ENCODE peak calls at places on chromosome 7, in six cellular contexts. H is H1, F is HepG2, R is IMR-90, Y is endothelial cell of umbilical vein, Q is HCT116. E is an unnamed sample.

GRCh38 chr7:55054252-55054651 is 35.4 kb downstream of the EGFR start:
- DNase-seq in Q (no peak), Y (no peak), F (no peak), R (no peak), H (no peak), E (no peak)

GRCh38 chr7:150378115-150378852 is 846 bp upstream of the ZNF775 start:
- DNase-seq in R (peak; percentile 57), F (peak; percentile 82), H (peak; percentile 88), Y (peak; percentile 77), Q (peak; percentile 19), E (peak; percentile 73)

GRCh38 chr7:31695856-31696255 is 8.8 kb downstream of the PPP1R17 start:
- DNase-seq in H (no peak), R (no peak), Q (no peak), F (no peak), Y (no peak), E (no peak)

GRCh38 chr7:74684921-74685320 is 27.4 kb downstream of the GTF2I start:
- DNase-seq in Y (no peak), F (no peak), H (no peak), R (no peak), Q (no peak), E (no peak)

GRCh38 chr7:47968852-47969774 is 10.3 kb downstream of the HUS1 start:
- DNase-seq in H (peak; percentile 46), R (peak; percentile 74), F (peak; percentile 53), Y (peak; percentile 90), Q (peak; percentile 39), E (peak; percentile 63)

GRCh38 chr7:73646785-73647724 is 20.6 kb upstream of the VPS37D start:
- DNase-seq in F (no peak), Q (no peak), Y (no peak), R (no peak), H (no peak), E (no peak)

GRCh38 chr7:120995659-120996058 is 7.1 kb downstream of the CPED1 start:
- DNase-seq in F (no peak), Y (no peak), Q (no peak), H (no peak), R (no peak), E (no peak)

GRCh38 chr7:76020031-76020714 is 25.8 kb upstream of the TMEM120A start:
- DNase-seq in Y (peak; percentile 71), H (peak; percentile 38), F (peak; percentile 69), R (peak; percentile 54), Q (peak; percentile 47), E (peak; percentile 88)

GRCh38 chr7:11517853-11518252 is 314.1 kb downstream of the THSD7A start:
- DNase-seq in R (no peak), Y (no peak), Q (no peak), H (no peak), F (no peak), E (no peak)

GRCh38 chr7:85454904-85455303 is 268.0 kb upstream of the SEMA3D start:
- DNase-seq in Y (no peak), Q (no peak), R (peak; percentile 23), H (no peak), F (no peak), E (no peak)

GRCh38 chr7:130149575-130150139 is 55.5 kb downstream of the TMEM209 start:
- DNase-seq in Q (no peak), R (no peak), Y (no peak), F (no peak), H (no peak), E (no peak)

GRCh38 chr7:77239471-77239870 is 39.9 kb upstream of the FGL2 start:
- DNase-seq in R (no peak), Y (no peak), F (no peak), H (no peak), Q (no peak), E (no peak)

GRCh38 chr7:33421384-33421783 is 292.0 kb downstream of the BBS9 start:
- DNase-seq in Y (peak; percentile 19), Q (no peak), R (peak; percentile 39), F (no peak), H (no peak), E (no peak)

GRCh38 chr7:158241919-158242318 is 345.7 kb downstream of the PTPRN2 start:
- DNase-seq in Y (no peak), R (no peak), F (no peak), H (no peak), Q (no peak), E (peak; percentile 6)

GRCh38 chr7:123352957-123353356 is 153.2 kb upstream of the SLC13A1 start:
- DNase-seq in Q (no peak), F (no peak), Y (no peak), R (no peak), H (no peak), E (no peak)

GRCh38 chr7:2572101-2572842 is 13.5 kb downstream of the IQCE start:
- DNase-seq in Q (peak; percentile 56), H (no peak), Y (no peak), F (no peak), R (peak; percentile 82), E (peak; percentile 69)

GRCh38 chr7:51665045-51665785 is 348.6 kb upstream of the COBL start:
- DNase-seq in Y (no peak), H (no peak), R (no peak), Q (no peak), F (no peak), E (no peak)

GRCh38 chr7:81299272-81299671 is 380.4 kb upstream of the SEMA3C start:
- DNase-seq in F (no peak), H (no peak), R (peak; percentile 96), Y (peak; percentile 89), Q (peak; percentile 29), E (no peak)

GRCh38 chr7:22561895-22562593 is 62.1 kb upstream of the STEAP1B start:
- DNase-seq in Q (no peak), H (no peak), F (no peak), Y (peak; percentile 20), R (peak; percentile 55), E (no peak)

GRCh38 chr7:111873963-111874693 is 311.8 kb upstream of the IMMP2L start:
- DNase-seq in R (peak; percentile 42), F (no peak), Y (peak; percentile 73), H (no peak), Q (no peak), E (no peak)

GRCh38 chr7:45153238-45153637 is 4.4 kb upstream of the RAMP3 start:
- DNase-seq in H (no peak), R (peak; percentile 4), Q (no peak), Y (no peak), F (no peak), E (peak; percentile 40)

GRCh38 chr7:24826662-24827020 is 69.4 kb upstream of the GSDME start:
- DNase-seq in F (no peak), Y (no peak), Q (no peak), R (no peak), H (no peak), E (no peak)

GRCh38 chr7:151390594-151391357 is 19.1 kb downstream of the WDR86 start:
- DNase-seq in F (no peak), H (no peak), R (no peak), Q (no peak), Y (no peak), E (peak; percentile 67)

GRCh38 chr7:155002411-155003214 is at the start of gene PAXIP1:
- DNase-seq in R (peak; percentile 20), F (peak; percentile 29), Y (peak; percentile 37), Q (no peak), H (no peak), E (peak; percentile 94)

GRCh38 chr7:120725376-120726039 is 132.4 kb downstream of the TSPAN12 start:
- DNase-seq in F (peak; percentile 16), H (no peak), Y (peak; percentile 48), Q (peak; percentile 43), R (peak; percentile 45), E (peak; percentile 38)

GRCh38 chr7:37362802-37363201 is 85.9 kb downstream of the ELMO1 start:
- DNase-seq in R (no peak), Q (no peak), F (no peak), H (no peak), Y (no peak), E (no peak)

GRCh38 chr7:133822001-133822641 is 305.0 kb upstream of the LRGUK start:
- DNase-seq in R (no peak), F (no peak), H (no peak), Q (no peak), Y (no peak), E (no peak)

GRCh38 chr7:133530682-133531081 is 277.8 kb downstream of the EXOC4 start:
- DNase-seq in H (no peak), Y (peak; percentile 19), F (no peak), Q (no peak), R (peak; percentile 63), E (no peak)

GRCh38 chr7:33062023-33062781 is at the start of gene NT5C3A:
- DNase-seq in R (no peak), Q (no peak), Y (peak; percentile 48), H (no peak), F (no peak), E (peak; percentile 58)

GRCh38 chr7:95547356-95547755 is 49.0 kb downstream of the PDK4 start:
- DNase-seq in Y (no peak), H (no peak), R (no peak), Q (no peak), F (no peak), E (no peak)
- H4K20me1 ChIP-seq in Y (no peaks in the 10 kb centered on the region), H (no peaks in the 10 kb centered on the region), R (no peaks in the 10 kb centered on the region), Q (no peaks in the 10 kb centered on the region), F (no peaks in the 10 kb centered on the region), E (no peaks in the 10 kb centered on the region)

DNA sequence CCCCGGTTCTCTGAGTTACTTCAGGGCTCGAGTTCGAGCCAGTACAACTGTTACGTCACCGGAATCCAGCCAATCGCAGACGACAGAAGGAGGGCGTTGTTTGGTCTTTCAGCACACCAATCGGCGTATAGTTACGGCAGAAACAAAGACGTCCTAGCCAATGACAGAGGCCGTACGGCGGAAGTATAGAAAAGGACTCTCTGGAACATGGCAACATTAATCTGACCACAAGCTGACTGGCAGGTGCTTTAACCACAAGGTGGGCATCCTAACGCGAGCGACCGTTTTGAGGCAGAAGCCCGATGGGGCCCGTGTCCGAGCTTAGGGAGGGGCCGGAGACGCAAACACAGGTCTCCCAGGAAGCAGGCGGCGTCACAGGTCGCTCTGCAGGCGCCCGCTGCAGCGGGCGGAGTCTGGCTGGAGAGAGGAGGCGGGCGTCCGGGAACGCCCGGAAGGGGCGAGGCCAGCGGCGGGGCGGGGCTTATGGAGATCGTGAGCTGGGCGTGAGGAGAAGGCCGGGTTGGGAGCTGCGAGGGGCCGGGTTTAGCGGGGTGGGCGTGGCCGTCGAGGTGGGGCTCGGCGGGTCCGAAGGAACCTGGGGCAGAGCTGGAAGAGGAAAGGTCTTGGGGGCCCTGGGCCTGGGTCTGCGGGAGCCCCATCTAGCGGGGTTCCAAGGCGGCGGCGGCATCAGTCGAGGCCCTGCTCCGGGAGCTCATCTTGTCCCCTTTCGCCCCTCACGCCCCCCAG is at the start of gene MOSPD3:
- DNase-seq in F (peak; percentile 99), H (peak; percentile 98), R (peak; percentile 99), Y (peak; percentile 100), Q (peak; percentile 99), E (peak; percentile 99)
- TF ChIP-seq POLR2A in F (peak; percentile 78), H (peak; percentile 93), R (peak; percentile 50), Y (peak; percentile 69), Q (peak; percentile 59), E (peak; percentile 97)

DNA sequence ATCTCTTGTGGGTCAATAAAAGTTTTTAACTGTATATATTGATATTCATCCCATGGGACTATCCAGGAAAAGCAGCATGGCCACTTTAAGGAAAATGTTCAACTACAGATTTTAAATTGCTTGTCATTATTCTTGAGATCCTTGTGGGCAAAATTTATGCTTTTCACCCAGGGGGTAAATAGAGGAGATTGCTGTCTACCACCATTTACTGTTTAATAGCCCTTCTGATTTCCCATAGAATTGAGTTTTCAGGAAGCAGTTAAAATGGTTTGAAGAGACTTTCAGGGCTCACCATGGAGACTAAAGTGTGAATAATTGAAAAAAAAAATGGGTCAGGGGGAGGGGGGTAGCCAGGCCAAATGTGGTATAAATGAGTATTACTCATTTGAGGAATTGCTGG is 901.1 kb upstream of the POT1 start:
- DNase-seq in F (no peak), Y (no peak), R (no peak), Q (no peak), H (no peak), E (no peak)
- H4K20me1 ChIP-seq in F (no peaks in the 10 kb centered on the region), Y (no peaks in the 10 kb centered on the region), R (no peaks in the 10 kb centered on the region), Q (no peaks in the 10 kb centered on the region), H (no peaks in the 10 kb centered on the region), E (no peaks in the 10 kb centered on the region)

GRCh38 chr7:94396606-94397005 is 1.9 kb downstream of the COL1A2 start:
- DNase-seq in H (no peak), R (no peak), Y (no peak), Q (no peak), F (no peak), E (no peak)
- TF ChIP-seq POLR2A in H (no peak), R (no peak), Y (no peak), Q (no peak), F (no peak), E (no peak)

E was measured in K562.